ENCODE peak calls at places on chromosomes 6 and 20, in nine cellular contexts. H is AG09309, N is activated B cell treated with CpG ODN at 0.5 μM for 24 hours, B is cardiac muscle cell, P is heart right ventricle, S is natural killer cell, V is left lung, Y is GM12878, R is endothelial cell of umbilical vein. W is an unnamed sample.

GRCh38 chr20:34163316-34163715 is 51.3 kb upstream of the EIF2S2 start:
- DNase-seq in H (no peak), N (no peak), B (no peak), P (no peak), S (no peak), V (no peak), Y (no peak), R (peak), W (no peak)

GRCh38 chr6:6946477-6947145 is 161.2 kb upstream of the RREB1 start:
- DNase-seq in H (no peak), N (no peak), B (no peak), P (no peak), S (no peak), V (no peak), Y (no peak), R (no peak), W (no peak)

GRCh38 chr6:167103041-167103816 is 19.7 kb upstream of the CCR6 start:
- DNase-seq in H (no peak), N (no peak), B (no peak), P (no peak), S (no peak), V (no peak), Y (no peak), R (no peak), W (no peak)

GRCh38 chr20:19706463-19706862 is 51.6 kb upstream of the RIN2 start:
- DNase-seq in H (no peak), N (peak), B (no peak), P (no peak), S (no peak), V (no peak), Y (peak), R (no peak), W (no peak)

GRCh38 chr6:165556116-165556843 is 106.8 kb downstream of the PDE10A start:
- DNase-seq in H (no peak), N (no peak), B (peak), P (no peak), S (no peak), V (no peak), Y (no peak), R (peak), W (no peak)

GRCh38 chr20:20225325-20225724 is 142.6 kb upstream of the INSM1 start:
- DNase-seq in H (no peak), N (no peak), B (no peak), P (no peak), S (no peak), V (no peak), Y (no peak), R (no peak), W (no peak)

GRCh38 chr20:63080411-63080810 is 73.6 kb upstream of the BHLHE23 start:
- DNase-seq in H (no peak), N (no peak), B (no peak), P (no peak), S (no peak), V (peak), Y (no peak), R (no peak), W (no peak)

GRCh38 chr6:135012349-135012748 is 42.3 kb downstream of the HBS1L start:
- DNase-seq in H (no peak), N (no peak), B (no peak), P (no peak), S (no peak), V (no peak), Y (no peak), R (no peak), W (no peak)

GRCh38 chr20:10338781-10339180 is 95.2 kb downstream of the MKKS start:
- DNase-seq in H (no peak), N (no peak), B (no peak), P (no peak), S (no peak), V (no peak), Y (no peak), R (no peak), W (no peak)

GRCh38 chr6:34027939-34028441 is 117.9 kb downstream of the GRM4 start:
- DNase-seq in H (no peak), N (no peak), B (no peak), P (no peak), S (no peak), V (no peak), Y (no peak), R (no peak), W (no peak)
- TF ChIP-seq CTCF in H (no peak), N (no peak), B (no peak), P (no peak), S (peak), V (no peak), Y (no peak), R (no peak), W (no peak)

GRCh38 chr6:34246563-34247391 is 2.0 kb downstream of the SMIM29 start:
- DNase-seq in H (no peak), N (peak), B (peak), P (no peak), S (no peak), V (peak), Y (no peak), R (peak), W (no peak)
- TF ChIP-seq CTCF in H (peak), N (no peak), B (peak), P (peak), S (peak), V (no peak), Y (peak), R (peak), W (peak)

GRCh38 chr6:71454083-71454482 is 165.5 kb downstream of the OGFRL1 start:
- DNase-seq in H (no peak), N (no peak), B (no peak), P (no peak), S (no peak), V (no peak), Y (no peak), R (no peak), W (no peak)

GRCh38 chr6:71453307-71453706 is 164.7 kb downstream of the OGFRL1 start:
- DNase-seq in H (no peak), N (no peak), B (no peak), P (no peak), S (no peak), V (no peak), Y (no peak), R (no peak), W (no peak)

GRCh38 chr6:71459162-71459561 is 170.6 kb downstream of the OGFRL1 start:
- DNase-seq in H (no peak), N (no peak), B (no peak), P (no peak), S (no peak), V (no peak), Y (no peak), R (no peak), W (no peak)

GRCh38 chr6:71460933-71461332 is 172.3 kb downstream of the OGFRL1 start:
- DNase-seq in H (no peak), N (no peak), B (no peak), P (no peak), S (no peak), V (no peak), Y (no peak), R (no peak), W (no peak)

DNA sequence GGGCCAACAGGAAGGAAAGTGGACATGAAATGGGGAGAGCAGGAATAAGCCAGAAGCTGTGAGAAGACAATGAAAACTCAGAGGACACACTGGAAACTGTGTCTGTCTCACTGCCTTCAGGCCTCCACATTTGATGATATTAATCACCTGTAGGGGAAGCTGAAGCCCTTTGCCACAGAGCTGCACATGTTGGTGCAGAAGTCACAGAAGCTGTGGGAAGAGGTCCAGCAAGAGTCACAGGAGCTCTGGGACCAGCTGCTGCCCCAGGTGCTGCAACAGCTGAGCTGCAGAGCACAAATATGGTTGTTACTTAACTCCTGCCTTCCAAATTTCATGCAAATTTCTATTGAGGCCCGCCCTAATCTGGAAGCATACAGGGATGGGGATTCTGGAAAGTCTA is 169.3 kb downstream of the OGFRL1 start:
- DNase-seq in H (no peak), N (no peak), B (no peak), P (no peak), S (no peak), V (peak), Y (no peak), R (peak), W (no peak)
- TF ChIP-seq CTCF in H (no peak), N (no peak), B (no peak), P (peak), S (no peak), V (no peak), Y (no peak), R (no peak), W (no peak)

GRCh38 chr20:50122763-50123162 is 9.8 kb upstream of the UBE2V1 start:
- DNase-seq in H (no peak), N (no peak), B (no peak), P (no peak), S (no peak), V (no peak), Y (no peak), R (no peak), W (no peak)

GRCh38 chr20:50118203-50118602 is 5.3 kb upstream of the UBE2V1 start:
- DNase-seq in H (no peak), N (no peak), B (no peak), P (no peak), S (no peak), V (no peak), Y (no peak), R (no peak), W (no peak)

GRCh38 chr20:50123418-50123817 is 10.5 kb upstream of the UBE2V1 start:
- DNase-seq in H (no peak), N (no peak), B (no peak), P (no peak), S (no peak), V (no peak), Y (no peak), R (no peak), W (no peak)

GRCh38 chr20:50121858-50122271 is 8.9 kb upstream of the UBE2V1 start:
- DNase-seq in H (peak), N (no peak), B (peak), P (no peak), S (no peak), V (no peak), Y (no peak), R (no peak), W (no peak)

DNA sequence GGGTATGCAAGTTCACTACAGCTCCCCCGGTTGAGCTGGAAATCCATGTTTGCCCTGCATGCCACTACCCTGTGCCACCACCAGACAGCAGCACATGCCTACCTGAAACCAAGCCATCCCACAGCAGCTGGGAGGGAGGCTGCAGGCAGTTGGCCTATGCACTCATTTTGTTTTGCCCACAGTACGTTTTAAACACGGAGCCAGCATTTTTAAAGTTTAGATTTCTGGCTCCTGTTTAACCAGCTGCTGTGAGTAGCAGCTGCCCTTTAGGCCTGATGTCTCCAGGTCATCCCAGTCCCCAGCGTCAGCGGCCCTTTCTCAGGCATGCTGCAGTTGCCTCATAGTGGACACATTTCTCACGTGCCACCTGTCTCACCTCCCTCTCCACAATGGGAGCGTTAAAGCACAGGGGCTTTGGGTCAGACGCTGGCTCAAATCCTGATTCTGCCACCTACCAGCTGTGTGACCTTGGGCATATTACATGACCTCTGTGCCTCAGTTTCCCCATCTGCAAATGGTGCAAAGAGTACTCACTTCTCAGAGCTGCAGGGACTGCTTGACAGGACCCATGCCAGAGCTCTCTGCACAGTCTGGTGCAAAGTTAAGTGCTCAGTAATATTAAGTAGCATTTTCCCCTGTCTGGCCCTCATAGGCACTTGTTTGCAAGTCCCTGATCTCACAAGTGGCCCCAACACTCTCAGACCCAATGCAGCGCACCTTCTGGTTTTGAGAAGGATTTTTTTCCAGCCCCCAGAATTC is 8.2 kb upstream of the UBE2V1 start:
- DNase-seq in H (no peak), N (peak), B (peak), P (no peak), S (peak), V (no peak), Y (no peak), R (peak), W (no peak)
- TF ChIP-seq CTCF in H (peak), N (no peak), B (peak), P (peak), S (peak), V (peak), Y (peak), R (peak), W (peak)

GRCh38 chr6:137588472-137588871 is 94.3 kb upstream of the OLIG3 start:
- DNase-seq in H (no peak), N (no peak), B (no peak), P (no peak), S (no peak), V (no peak), Y (no peak), R (no peak), W (no peak)
- TF ChIP-seq CTCF in H (no peak), N (no peak), B (no peak), P (no peak), S (no peak), V (no peak), Y (no peak), R (no peak), W (no peak)

GRCh38 chr6:19806971-19807396 is 30.2 kb upstream of the ID4 start:
- DNase-seq in H (no peak), N (no peak), B (no peak), P (no peak), S (no peak), V (peak), Y (no peak), R (no peak), W (no peak)

GRCh38 chr6:19802656-19803055 is 34.5 kb upstream of the ID4 start:
- DNase-seq in H (no peak), N (no peak), B (no peak), P (no peak), S (no peak), V (no peak), Y (no peak), R (no peak), W (no peak)

GRCh38 chr6:19803331-19804330 is 33.5 kb upstream of the ID4 start:
- DNase-seq in H (peak), N (no peak), B (peak), P (no peak), S (no peak), V (no peak), Y (no peak), R (no peak), W (no peak)

GRCh38 chr6:19805146-19805515 is 32.0 kb upstream of the ID4 start:
- DNase-seq in H (no peak), N (no peak), B (no peak), P (no peak), S (no peak), V (no peak), Y (no peak), R (no peak), W (no peak)

DNA sequence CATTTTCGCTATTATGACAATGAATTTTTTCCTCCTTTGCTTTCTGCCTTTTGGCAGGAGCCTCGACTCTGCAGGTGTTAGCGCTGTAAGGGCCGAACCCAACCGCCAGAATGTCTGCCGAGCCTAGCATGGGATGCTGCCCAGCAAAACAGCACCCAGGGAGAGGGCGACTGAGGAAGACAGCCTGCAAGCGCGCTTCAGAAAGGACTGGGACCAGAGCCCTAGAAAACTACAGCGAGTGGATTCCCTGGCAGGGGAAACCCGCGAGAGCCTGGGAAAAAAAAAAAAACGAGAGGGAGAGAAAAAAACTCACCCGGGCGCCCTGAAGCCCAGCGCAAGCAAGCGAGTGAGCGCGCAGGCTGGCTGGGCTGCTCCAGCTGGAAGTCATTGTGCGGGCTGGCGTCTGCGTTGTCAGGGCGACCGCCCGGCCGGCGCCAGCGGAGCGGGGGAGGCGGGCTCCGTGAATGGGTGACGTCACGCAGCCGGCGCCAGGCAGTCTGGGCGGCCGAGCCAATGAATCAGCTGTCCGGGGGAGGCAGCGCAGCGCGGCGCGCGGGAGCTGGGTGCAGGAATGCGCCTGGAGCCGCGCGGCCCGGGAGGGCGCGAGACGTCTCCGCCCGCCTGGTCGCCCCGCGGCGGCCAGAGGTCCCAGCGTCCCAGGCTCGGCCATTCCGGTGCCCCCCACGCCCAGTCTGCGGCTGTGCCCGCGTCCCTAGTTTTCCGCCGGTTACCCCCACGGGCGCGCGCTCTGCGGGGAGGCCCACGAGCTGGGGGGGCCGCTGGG is 32.6 kb upstream of the ID4 start:
- DNase-seq in H (peak), N (no peak), B (peak), P (peak), S (no peak), V (peak), Y (no peak), R (peak), W (peak)
- TF ChIP-seq CTCF in H (no peak), N (no peak), B (no peak), P (no peak), S (no peak), V (no peak), Y (no peak), R (no peak), W (no peak)

GRCh38 chr6:124793406-124793805 is 168.8 kb upstream of the RNF217 start:
- DNase-seq in H (no peak), N (no peak), B (no peak), P (no peak), S (no peak), V (no peak), Y (no peak), R (no peak), W (no peak)

GRCh38 chr6:124799638-124800037 is 162.6 kb upstream of the RNF217 start:
- DNase-seq in H (no peak), N (no peak), B (no peak), P (no peak), S (no peak), V (no peak), Y (no peak), R (no peak), W (no peak)

GRCh38 chr6:124800222-124800621 is 162.0 kb upstream of the RNF217 start:
- DNase-seq in H (no peak), N (no peak), B (no peak), P (no peak), S (no peak), V (no peak), Y (no peak), R (no peak), W (no peak)

GRCh38 chr6:124795879-124796838 is 166.1 kb upstream of the RNF217 start:
- DNase-seq in H (no peak), N (no peak), B (peak), P (peak), S (no peak), V (no peak), Y (no peak), R (no peak), W (peak)

DNA sequence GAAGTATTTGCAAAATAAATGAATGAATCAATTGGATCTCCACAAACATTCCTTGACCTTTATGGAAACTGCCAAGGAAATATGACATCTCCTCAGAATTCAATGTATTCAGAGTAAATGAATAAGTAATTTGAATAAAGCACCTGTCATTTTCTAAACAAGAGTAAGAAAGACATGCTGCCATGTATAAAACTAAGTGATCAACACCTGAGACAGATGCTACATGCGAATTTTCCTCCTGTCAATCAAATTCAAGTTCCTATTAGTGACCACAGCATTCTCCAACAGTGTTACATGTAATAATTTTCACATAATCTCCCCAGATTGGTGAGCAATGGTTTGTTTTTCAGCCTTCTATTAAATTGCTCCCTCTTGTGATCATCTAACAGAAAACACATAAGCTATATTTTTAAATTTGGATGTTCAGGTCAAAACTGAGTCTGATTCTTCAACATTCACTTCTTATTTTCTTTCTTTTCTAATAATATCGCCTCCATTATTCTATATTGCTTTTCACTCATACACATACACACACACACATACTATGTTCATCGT is 163.2 kb upstream of the RNF217 start:
- DNase-seq in H (no peak), N (no peak), B (no peak), P (no peak), S (no peak), V (no peak), Y (no peak), R (no peak), W (no peak)
- TF ChIP-seq CTCF in H (no peak), N (no peak), B (no peak), P (no peak), S (no peak), V (no peak), Y (no peak), R (no peak), W (peak)